ENCODE peak calls at places on chromosomes 1 and 21, in nine cellular contexts. D is uterus, P is AML-193, U is RPMI7951, K is H54, C is small intestine, B is adrenal gland, Z is WTC11, G is hippocampal formation. W is an unnamed sample.

GRCh38 chr1:18972991-18973390 is 16.5 kb upstream of the IFFO2 start:
- DNase-seq in D (no peak), P (peak; percentile 40), U (no peak), K (no peak), C (no peak), B (no peak), Z (no peak), G (no peak), W (no peak)

GRCh38 chr21:26835027-26835713 is 10.0 kb downstream of the ADAMTS1 start:
- DNase-seq in D (no peak), P (no peak), U (peak; percentile 76), K (no peak), C (no peak), B (no peak), Z (no peak), G (no peak), W (no peak)

GRCh38 chr1:218553197-218553596 is 208.1 kb downstream of the TGFB2 start:
- DNase-seq in D (no peak), P (no peak), U (peak; percentile 57), K (no peak), C (no peak), B (no peak), Z (no peak), G (no peak), W (no peak)

GRCh38 chr1:47968489-47968888 is 28.7 kb downstream of the TRABD2B start:
- DNase-seq in D (no peak), P (no peak), U (no peak), K (no peak), C (no peak), B (no peak), Z (no peak), G (no peak), W (no peak)

GRCh38 chr1:55378582-55378981 is 163.4 kb upstream of the USP24 start:
- DNase-seq in D (peak; percentile 31), P (no peak), U (peak; percentile 70), K (no peak), C (peak; percentile 11), B (peak; percentile 32), Z (peak; percentile 77), G (no peak), W (peak; percentile 67)

GRCh38 chr1:243525085-243525487 is 269.2 kb downstream of the SDCCAG8 start:
- DNase-seq in D (no peak), P (no peak), U (peak; percentile 85), K (no peak), C (no peak), B (no peak), Z (no peak), G (no peak), W (no peak)

GRCh38 chr1:162006081-162006480 is 17.6 kb downstream of the OLFML2B start:
- DNase-seq in D (no peak), P (no peak), U (no peak), K (no peak), C (no peak), B (no peak), Z (no peak), G (no peak), W (no peak)

GRCh38 chr1:60571811-60572210 is 498.2 kb upstream of the C1orf87 start:
- DNase-seq in D (no peak), P (no peak), U (no peak), K (no peak), C (no peak), B (no peak), Z (no peak), G (no peak), W (no peak)

GRCh38 chr21:39087238-39087975 is 95.8 kb downstream of the PSMG1 start:
- DNase-seq in D (no peak), P (no peak), U (peak; percentile 49), K (no peak), C (no peak), B (no peak), Z (no peak), G (no peak), W (no peak)

GRCh38 chr1:151189638-151190445 is at the start of gene VPS72:
- DNase-seq in D (peak; percentile 82), P (peak; percentile 87), U (peak; percentile 87), K (peak; percentile 89), C (peak; percentile 90), B (peak; percentile 80), Z (peak; percentile 83), G (peak; percentile 69), W (peak; percentile 89)

GRCh38 chr1:3058263-3059030 is 10.6 kb upstream of the PRDM16 start:
- DNase-seq in D (no peak), P (no peak), U (no peak), K (no peak), C (no peak), B (no peak), Z (no peak), G (no peak), W (peak; percentile 36)

GRCh38 chr1:53946252-53947171 is at the start of gene LRRC42:
- DNase-seq in D (no peak), P (no peak), U (no peak), K (no peak), C (peak; percentile 85), B (no peak), Z (no peak), G (no peak), W (no peak)

GRCh38 chr1:91929246-91929645 is 20.0 kb upstream of the BRDT start:
- DNase-seq in D (no peak), P (no peak), U (no peak), K (no peak), C (no peak), B (no peak), Z (peak; percentile 43), G (no peak), W (no peak)

GRCh38 chr1:15510611-15511405 is 13.2 kb downstream of the CASP9 start:
- DNase-seq in D (no peak), P (no peak), U (peak; percentile 9), K (no peak), C (no peak), B (no peak), Z (no peak), G (no peak), W (no peak)